ENCODE peak calls at places on chromosome 21, in ten cellular contexts. K is stimulated activated CD8-positive, alpha-beta memory T cell treated with anti-CD3 and anti-CD28 coated beads, Interleukin-4, amount 100 ng/mL, for 4 hours; S is GM10248; H is stimulated activated naive B cell treated with anti-CD40 and anti-IgM and Interleukin-4, amounts not matched to agents 10 μg/mL and 1 μg/mL and 100 μg/mL, for 72 hours; T is activated CD4-positive, alpha-beta T cell treated with anti-CD3 and anti-CD28 coated beads, Interleukin-2, amount 50 U/mL, for 1 hour; X is AG09319; A is H4; P is stimulated activated CD4-positive, alpha-beta T cell treated with anti-CD3 and anti-CD28 coated beads, Interleukin-1b, Interleukin-23, amount 100 ng/mL, for 1 hour; U is NCI-H2171 treated with DMSO at 0.1 percent for 48 hours; B is H54. E is an unnamed sample.

GRCh38 chr21:15552914-15553491 is 176.8 kb upstream of the USP25 start:
- DNase-seq in K (no peak), S (no peak), H (no peak), T (no peak), X (no peak), A (peak; percentile 10), P (no peak), U (no peak), B (no peak), E (no peak)

GRCh38 chr21:45989355-45990048 is 7.9 kb downstream of the COL6A1 start:
- DNase-seq in K (no peak), S (no peak), H (no peak), T (no peak), X (no peak), A (no peak), P (no peak), U (no peak), B (no peak), E (no peak)

GRCh38 chr21:27246741-27247140 is 279.9 kb upstream of the ADAMTS5 start:
- DNase-seq in K (no peak), S (no peak), H (no peak), T (no peak), X (no peak), A (no peak), P (no peak), U (no peak), B (peak; percentile 15), E (no peak)

GRCh38 chr21:15775981-15776380 is 46.2 kb downstream of the USP25 start:
- DNase-seq in K (no peak), S (no peak), H (no peak), T (no peak), X (no peak), A (peak; percentile 27), P (no peak), U (no peak), B (peak; percentile 23), E (no peak)

GRCh38 chr21:44333701-44334636 is 5.2 kb downstream of the CFAP410 start:
- DNase-seq in K (no peak), S (no peak), H (no peak), T (no peak), X (no peak), A (no peak), P (no peak), U (no peak), B (no peak), E (no peak)

GRCh38 chr21:42570841-42571387 is 57.3 kb downstream of the SLC37A1 start:
- DNase-seq in K (no peak), S (no peak), H (no peak), T (no peak), X (no peak), A (no peak), P (no peak), U (no peak), B (no peak), E (no peak)

GRCh38 chr21:45543710-45544448 is 1.6 kb upstream of the SLC19A1 start:
- DNase-seq in K (no peak), S (peak; percentile 28), H (no peak), T (no peak), X (no peak), A (no peak), P (no peak), U (no peak), B (no peak), E (no peak)

GRCh38 chr21:45019887-45020537 is 54.4 kb upstream of the ADARB1 start:
- DNase-seq in K (no peak), S (no peak), H (no peak), T (no peak), X (no peak), A (no peak), P (no peak), U (no peak), B (no peak), E (no peak)

GRCh38 chr21:41219498-41220207 is 51.7 kb downstream of the BACE2 start:
- DNase-seq in K (no peak), S (no peak), H (no peak), T (no peak), X (no peak), A (no peak), P (no peak), U (no peak), B (no peak), E (no peak)

GRCh38 chr21:25708467-25709065 is 26.1 kb downstream of the ATP5PF start:
- DNase-seq in K (peak; percentile 13), S (peak; percentile 52), H (peak; percentile 11), T (peak; percentile 35), X (peak; percentile 11), A (no peak), P (no peak), U (peak; percentile 47), B (no peak), E (peak; percentile 37)

GRCh38 chr21:46115441-46116188 is 17.7 kb downstream of the COL6A2 start:
- DNase-seq in K (no peak), S (no peak), H (no peak), T (no peak), X (no peak), A (no peak), P (no peak), U (no peak), B (no peak), E (no peak)

GRCh38 chr21:42991992-42992740 is 17.8 kb downstream of the PKNOX1 start:
- DNase-seq in K (no peak), S (no peak), H (no peak), T (no peak), X (no peak), A (peak; percentile 61), P (no peak), U (no peak), B (peak; percentile 79), E (no peak)

GRCh38 chr21:42424848-42425602 is 21.3 kb downstream of the UBASH3A start:
- DNase-seq in K (no peak), S (no peak), H (no peak), T (peak; percentile 72), X (no peak), A (no peak), P (peak; percentile 59), U (peak; percentile 42), B (no peak), E (peak; percentile 80)

GRCh38 chr21:39218082-39218409 is 34.8 kb upstream of the PSMG1 start:
- DNase-seq in K (no peak), S (no peak), H (no peak), T (no peak), X (no peak), A (no peak), P (no peak), U (peak; percentile 36), B (no peak), E (no peak)

GRCh38 chr21:37414292-37415253 is 48.0 kb downstream of the DYRK1A start:
- DNase-seq in K (no peak), S (no peak), H (no peak), T (no peak), X (no peak), A (no peak), P (no peak), U (no peak), B (no peak), E (no peak)

GRCh38 chr21:35046880-35047229 is 2.2 kb downstream of the RUNX1 start:
- DNase-seq in K (no peak), S (no peak), H (no peak), T (no peak), X (no peak), A (no peak), P (no peak), U (no peak), B (peak; percentile 17), E (no peak)

GRCh38 chr21:35366348-35367085 is 317.4 kb upstream of the RUNX1 start:
- DNase-seq in K (no peak), S (no peak), H (no peak), T (no peak), X (peak; percentile 83), A (no peak), P (no peak), U (no peak), B (no peak), E (no peak)

GRCh38 chr21:36589352-36589971 is 109.5 kb upstream of the SIM2 start:
- DNase-seq in K (no peak), S (peak; percentile 74), H (peak; percentile 9), T (no peak), X (peak; percentile 32), A (peak; percentile 39), P (no peak), U (no peak), B (peak; percentile 58), E (no peak)

GRCh38 chr21:32278068-32278467 is 781 bp downstream of the MIS18A start:
- DNase-seq in K (no peak), S (no peak), H (no peak), T (no peak), X (no peak), A (no peak), P (no peak), U (no peak), B (no peak), E (no peak)

GRCh38 chr21:15496896-15497295 is 232.9 kb upstream of the USP25 start:
- DNase-seq in K (no peak), S (no peak), H (no peak), T (no peak), X (no peak), A (no peak), P (no peak), U (no peak), B (no peak), E (no peak)

GRCh38 chr21:33949516-33950424 is 34.2 kb upstream of the ATP5PO start:
- DNase-seq in K (no peak), S (no peak), H (peak; percentile 28), T (peak; percentile 39), X (no peak), A (no peak), P (no peak), U (no peak), B (no peak), E (peak; percentile 42)

GRCh38 chr21:35427320-35428040 is 378.4 kb upstream of the RUNX1 start:
- DNase-seq in K (no peak), S (no peak), H (no peak), T (no peak), X (no peak), A (no peak), P (no peak), U (no peak), B (no peak), E (no peak)

GRCh38 chr21:33101300-33102005 is 31.5 kb downstream of the OLIG1 start:
- DNase-seq in K (no peak), S (no peak), H (peak; percentile 21), T (no peak), X (no peak), A (no peak), P (no peak), U (no peak), B (no peak), E (no peak)

GRCh38 chr21:33383056-33383888 is 19.9 kb upstream of the IFNGR2 start:
- DNase-seq in K (peak; percentile 42), S (peak; percentile 71), H (peak; percentile 93), T (peak; percentile 57), X (no peak), A (peak; percentile 87), P (peak; percentile 45), U (no peak), B (peak; percentile 57), E (peak; percentile 57)

GRCh38 chr21:44755227-44755626 is 43.9 kb upstream of the TSPEAR start:
- DNase-seq in K (no peak), S (no peak), H (no peak), T (no peak), X (no peak), A (no peak), P (no peak), U (no peak), B (no peak), E (no peak)

GRCh38 chr21:26130249-26130896 is 40.2 kb downstream of the APP start:
- DNase-seq in K (no peak), S (no peak), H (no peak), T (no peak), X (no peak), A (no peak), P (no peak), U (no peak), B (no peak), E (no peak)

GRCh38 chr21:43737158-43737950 is 18.4 kb downstream of the PDXK start:
- DNase-seq in K (no peak), S (no peak), H (no peak), T (no peak), X (no peak), A (no peak), P (no peak), U (no peak), B (no peak), E (no peak)

GRCh38 chr21:16983425-16983824 is 529.4 kb upstream of the CXADR start:
- DNase-seq in K (no peak), S (no peak), H (no peak), T (no peak), X (no peak), A (no peak), P (no peak), U (no peak), B (no peak), E (no peak)

E was measured in effector memory CD8-positive, alpha-beta T cell.